ENCODE peak calls at places on chromosomes 7 and 10, in six cellular contexts. C is astrocyte of the cerebellum, W is fibroblast of the aortic adventitia, R is NB4, O is cardiac muscle cell, Y is GM12864. E is an unnamed sample.

GRCh38 chr7:30852360-30852709 is 59.3 kb upstream of the AQP1 start:
- DNase-seq in O (no peak), W (peak), C (no peak), R (no peak), Y (no peak), E (no peak)

GRCh38 chr10:73894245-73894971 is 16.5 kb upstream of the PLAU start:
- DNase-seq in W (peak), R (no peak), O (no peak), Y (no peak), C (peak), E (peak)

GRCh38 chr7:27101906-27102577 is 441 bp downstream of the HOXA2 start:
- DNase-seq in W (no peak), C (no peak), O (no peak), R (peak), Y (no peak), E (no peak)

GRCh38 chr7:148501707-148502139 is 88.8 kb upstream of the C7orf33 start:
- DNase-seq in R (no peak), W (no peak), O (peak), Y (peak), C (no peak), E (peak)

GRCh38 chr7:4841836-4842235 is 20.0 kb downstream of the PAPOLB start:
- DNase-seq in C (no peak), Y (no peak), R (no peak), W (no peak), O (no peak), E (no peak)

GRCh38 chr10:58003945-58004344 is 263.7 kb downstream of the IPMK start:
- DNase-seq in O (no peak), R (no peak), C (no peak), W (no peak), Y (no peak), E (no peak)

GRCh38 chr7:38728145-38728544 is 97.0 kb upstream of the AMPH start:
- DNase-seq in C (peak), W (peak), Y (no peak), R (no peak), O (no peak), E (peak)

GRCh38 chr10:112269266-112269665 is 13.9 kb upstream of the TECTB start:
- DNase-seq in W (peak), C (no peak), R (no peak), Y (no peak), O (no peak), E (peak)

GRCh38 chr10:62130948-62131347 is 137.7 kb downstream of the RTKN2 start:
- DNase-seq in C (peak), R (no peak), Y (no peak), W (peak), O (no peak), E (peak)

GRCh38 chr10:30883116-30883515 is 148.5 kb downstream of the ZNF438 start:
- DNase-seq in C (no peak), W (no peak), R (no peak), Y (no peak), O (no peak), E (no peak)

GRCh38 chr10:122161795-122162194 is 109.3 kb upstream of the BTBD16 start:
- DNase-seq in Y (no peak), W (no peak), O (no peak), R (no peak), C (no peak), E (no peak)

GRCh38 chr10:99551158-99551557 is 18.4 kb downstream of the NKX2-3 start:
- DNase-seq in C (no peak), R (peak), Y (no peak), W (no peak), O (peak), E (peak)

GRCh38 chr10:17075510-17075909 is 54.1 kb downstream of the CUBN start:
- DNase-seq in Y (no peak), O (no peak), C (peak), R (no peak), W (peak), E (peak)

GRCh38 chr7:2417981-2418481 is 14.6 kb downstream of the CHST12 start:
- DNase-seq in R (no peak), Y (no peak), C (no peak), W (peak), O (no peak), E (peak)

GRCh38 chr10:94963901-94964300 is 25.4 kb downstream of the CYP2C9 start:
- DNase-seq in R (peak), C (peak), W (peak), O (peak), Y (peak), E (peak)

GRCh38 chr10:52864459-52865106 is 92.0 kb upstream of the MBL2 start:
- DNase-seq in C (peak), R (no peak), Y (no peak), O (no peak), W (peak), E (peak)

GRCh38 chr10:119663866-119664698 is 12.9 kb downstream of the BAG3 start:
- DNase-seq in C (no peak), O (no peak), W (peak), Y (no peak), R (peak), E (peak)

GRCh38 chr7:76356823-76357222 is 2.0 kb downstream of the YWHAG start:
- DNase-seq in W (peak), R (peak), O (no peak), Y (no peak), C (no peak), E (peak)

GRCh38 chr7:150375662-150376521 is 3.2 kb upstream of the ZNF775 start:
- DNase-seq in Y (no peak), W (no peak), C (no peak), O (no peak), R (peak), E (no peak)

GRCh38 chr10:69496352-69497234 is 45.3 kb downstream of the TSPAN15 start:
- DNase-seq in C (no peak), R (no peak), O (no peak), Y (no peak), W (no peak), E (no peak)

GRCh38 chr7:28708033-28708451 is 250.1 kb downstream of the TRIL start:
- DNase-seq in W (peak), R (no peak), Y (no peak), O (no peak), C (peak), E (no peak)

GRCh38 chr7:158495256-158495655 is 92.4 kb downstream of the PTPRN2 start:
- DNase-seq in Y (no peak), W (no peak), C (no peak), O (no peak), R (no peak), E (no peak)

GRCh38 chr10:112811741-112812551 is 138.1 kb upstream of the TCF7L2 start:
- DNase-seq in R (no peak), C (peak), Y (no peak), O (no peak), W (peak), E (peak)

GRCh38 chr10:100340948-100341847 is 5.8 kb upstream of the SCD start:
- DNase-seq in W (peak), C (no peak), R (no peak), O (no peak), Y (no peak), E (no peak)

GRCh38 chr7:25846722-25847121 is 305.3 kb upstream of the NFE2L3 start:
- DNase-seq in O (no peak), Y (no peak), R (no peak), W (peak), C (peak), E (peak)

GRCh38 chr10:35822316-35822715 is 180.2 kb upstream of the FZD8 start:
- DNase-seq in O (peak), R (peak), C (peak), Y (no peak), W (peak), E (peak)

GRCh38 chr10:116631871-116632295 is 11.1 kb downstream of the PNLIPRP2 start:
- DNase-seq in Y (no peak), R (no peak), W (no peak), C (no peak), O (no peak), E (no peak)

GRCh38 chr7:19117870-19118608 is 603 bp upstream of the TWIST1 start:
- DNase-seq in Y (no peak), C (no peak), W (no peak), O (peak), R (peak), E (peak)

DNA sequence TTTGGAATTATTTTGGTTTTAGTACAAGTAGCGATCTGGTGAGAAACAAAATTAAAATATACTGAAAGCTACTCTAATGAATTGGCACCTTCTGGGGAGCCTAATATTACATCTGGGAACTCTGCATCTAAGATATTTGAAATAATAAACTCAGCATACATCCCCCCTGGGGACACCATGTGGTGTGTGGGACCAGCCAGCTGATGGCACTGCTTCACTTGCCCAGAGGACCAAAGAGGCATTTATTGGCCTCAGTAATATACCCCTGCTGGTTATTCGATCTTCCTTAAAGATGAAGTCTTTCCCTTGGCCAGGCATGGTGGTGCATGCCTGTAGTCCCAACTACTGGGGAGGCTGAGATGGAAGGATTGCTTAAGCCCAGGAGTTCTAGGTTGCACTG is 195.1 kb upstream of the AUTS2 start:
- DNase-seq in Y (no peak), O (peak), W (no peak), C (no peak), R (peak), E (no peak)
- TF ChIP-seq CTCF in Y (peak), O (no peak), W (no peak), C (no peak), R (peak), E (no peak)

DNA sequence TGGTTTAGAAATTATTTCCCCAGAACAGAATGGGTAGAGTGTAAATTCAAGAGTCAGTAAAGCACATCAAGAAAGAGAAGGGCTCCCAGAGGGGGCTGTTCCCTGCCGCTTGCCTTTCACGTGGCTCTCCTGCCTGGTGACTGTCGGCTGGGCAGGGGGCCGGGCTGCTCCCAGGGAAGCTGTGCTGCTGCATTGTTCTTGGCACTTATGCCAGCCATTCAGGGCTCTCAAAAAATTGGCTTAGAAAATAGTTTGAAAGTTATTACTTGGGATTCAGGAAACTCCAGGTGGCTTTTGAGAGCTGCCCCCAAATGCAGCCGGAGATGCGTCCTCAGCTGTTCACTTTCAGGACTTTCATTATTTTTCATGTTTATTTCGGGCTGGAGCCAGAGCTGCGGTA is 93.9 kb downstream of the SORCS3 start:
- DNase-seq in C (no peak), R (no peak), O (peak), Y (no peak), W (no peak), E (no peak)
- H3K4me3 ChIP-seq in C (no peak), R (no peak), O (no peak), Y (no peak), W (no peak), E (no peak)

GRCh38 chr7:42269161-42269560 is 32.2 kb upstream of the GLI3 start:
- DNase-seq in Y (no peak), O (no peak), W (no peak), R (no peak), C (peak), E (no peak)

GRCh38 chr7:42274052-42274451 is 37.0 kb upstream of the GLI3 start:
- DNase-seq in Y (no peak), C (no peak), R (peak), O (no peak), W (peak), E (peak)

GRCh38 chr7:42278360-42278759 is 41.4 kb upstream of the GLI3 start:
- DNase-seq in C (no peak), Y (no peak), O (no peak), R (peak), W (no peak), E (no peak)

GRCh38 chr7:42272793-42273665 is 36.0 kb upstream of the GLI3 start:
- DNase-seq in O (peak), C (no peak), Y (no peak), R (no peak), W (peak), E (peak)
- TF ChIP-seq CTCF in O (peak), C (peak), Y (no peak), R (no peak), W (peak), E (peak)

DNA sequence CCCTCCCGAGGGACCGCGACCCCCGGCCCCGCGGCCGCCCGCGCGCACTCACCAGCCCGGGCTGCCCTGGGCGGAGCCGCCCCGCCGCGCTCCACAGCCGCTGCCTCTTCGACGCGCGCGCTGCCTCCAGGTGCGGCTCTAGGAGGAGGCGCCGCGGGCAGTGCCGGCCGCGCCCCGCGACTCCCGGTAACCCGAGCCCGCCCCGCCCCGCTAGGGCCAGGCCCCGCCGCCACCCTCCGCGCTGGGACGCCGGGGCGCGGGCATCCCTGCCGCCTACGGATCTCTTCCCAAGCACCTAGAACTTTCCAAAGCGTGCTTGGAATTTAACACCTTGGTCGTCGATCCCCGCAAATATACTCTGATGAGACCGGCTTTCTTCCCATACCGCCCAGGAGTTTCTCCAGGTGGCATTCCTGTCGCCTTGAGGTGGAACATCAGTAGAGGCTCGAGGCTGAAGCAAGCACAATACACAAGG is at the start of gene SLC26A5:
- DNase-seq in W (no peak), Y (no peak), R (no peak), C (no peak), O (peak), E (no peak)
- H3K4me3 ChIP-seq in W (peak), Y (no peak), R (no peak), C (peak), O (peak), E (peak)

GRCh38 chr7:94289071-94289470 is 105.6 kb upstream of the COL1A2 start:
- DNase-seq in W (peak), Y (no peak), C (peak), R (peak), O (peak), E (peak)
- TF ChIP-seq CTCF in W (peak), Y (peak), C (peak), R (peak), O (peak), E (peak)

GRCh38 chr10:46284286-46285229 is 2.2 kb upstream of the ANTXRL start:
- DNase-seq in R (peak), W (peak), Y (peak), C (no peak), O (peak), E (peak)

GRCh38 chr10:46286991-46287693 is at the start of gene ANTXRL:
- DNase-seq in O (no peak), R (no peak), Y (no peak), W (no peak), C (no peak), E (no peak)

GRCh38 chr10:46285966-46286620 is 704 bp upstream of the ANTXRL start:
- DNase-seq in O (no peak), R (no peak), W (no peak), Y (no peak), C (no peak), E (no peak)

GRCh38 chr10:46283945-46284285 is 2.9 kb upstream of the ANTXRL start:
- DNase-seq in O (no peak), C (no peak), Y (no peak), R (no peak), W (no peak), E (no peak)

DNA sequence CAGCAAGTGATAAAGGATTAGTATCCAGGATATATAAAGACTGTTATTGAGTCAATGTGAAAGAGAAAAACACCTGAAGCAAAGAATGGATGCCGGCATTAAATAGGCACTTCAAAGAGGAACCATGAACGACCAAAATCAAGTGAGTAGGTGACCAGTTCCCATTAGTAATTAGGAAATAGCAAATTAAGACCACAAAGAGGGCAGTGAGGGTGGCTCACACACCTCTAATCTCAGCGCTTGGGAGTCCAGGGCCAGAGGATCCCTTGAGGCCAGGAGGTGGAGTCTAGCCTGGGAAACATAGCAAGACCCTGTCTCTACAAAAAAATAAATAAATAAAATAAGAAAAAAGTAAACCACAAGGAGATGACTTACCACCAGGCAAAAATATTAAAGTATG is 1.5 kb upstream of the ANTXRL start:
- DNase-seq in W (no peak), C (no peak), R (no peak), O (no peak), Y (no peak), E (no peak)
- H3K4me3 ChIP-seq in W (peak), C (peak), R (peak), O (peak), Y (no peak), E (peak)

E was measured in choroid plexus epithelial cell.